ENCODE peak calls at places on chromosomes 4 and X, in five cellular contexts. X is cardiac muscle cell, K is HepG2, U is testis, V is NT2/D1. E is an unnamed sample.

GRCh38 chrX:23953908-23954269 is 46.1 kb downstream of the CXorf58 start:
- DNase-seq in V (no peak), X (no peak), K (no peak), U (no peak), E (no peak)

GRCh38 chr4:915041-915474 is 17.1 kb downstream of the GAK start:
- DNase-seq in U (no peak), V (no peak), X (no peak), K (no peak), E (no peak)

GRCh38 chrX:102739642-102740041 is 19.1 kb downstream of the GPRASP3 start:
- DNase-seq in V (no peak), X (peak; percentile 10), U (no peak), K (no peak), E (no peak)

GRCh38 chrX:861335-861890 is 230.8 kb downstream of the SHOX start:
- DNase-seq in V (no peak), K (no peak), U (no peak), X (no peak), E (no peak)

GRCh38 chrX:55996649-55997048 is 235.5 kb upstream of the KLF8 start:
- DNase-seq in X (no peak), U (no peak), K (no peak), V (no peak), E (no peak)

GRCh38 chr4:61992351-61992750 is 792.2 kb downstream of the ADGRL3 start:
- DNase-seq in U (no peak), V (no peak), K (no peak), X (no peak), E (no peak)

GRCh38 chrX:17035111-17035510 is 88.7 kb downstream of the REPS2 start:
- DNase-seq in X (no peak), V (no peak), K (no peak), U (no peak), E (no peak)

GRCh38 chr4:128068927-128069326 is 7.8 kb downstream of the LARP1B start:
- DNase-seq in K (peak; percentile 29), U (peak; percentile 31), V (no peak), X (no peak), E (no peak)

GRCh38 chr4:125434136-125434535 is 119.4 kb downstream of the FAT4 start:
- DNase-seq in V (no peak), X (no peak), U (no peak), K (no peak), E (no peak)

GRCh38 chr4:134740290-134740689 is 538.7 kb upstream of the PABPC4L start:
- DNase-seq in V (no peak), K (no peak), X (no peak), U (no peak), E (no peak)

GRCh38 chrX:38409289-38409688 is 56.9 kb downstream of the OTC start:
- DNase-seq in V (peak; percentile 46), K (no peak), U (no peak), X (no peak), E (no peak)

GRCh38 chr4:2753444-2753843 is 2.7 kb downstream of the TNIP2 start:
- DNase-seq in X (no peak), U (peak; percentile 58), V (no peak), K (no peak), E (peak; percentile 47)

GRCh38 chr4:169188204-169188603 is 82.6 kb downstream of the SH3RF1 start:
- DNase-seq in U (no peak), V (no peak), K (peak; percentile 20), X (no peak), E (no peak)

GRCh38 chr4:100509386-100509785 is 8.4 kb downstream of the EMCN start:
- DNase-seq in V (no peak), U (no peak), K (no peak), X (no peak), E (no peak)

GRCh38 chr4:10120943-10121567 is 4.5 kb upstream of the WDR1 start:
- DNase-seq in U (no peak), V (no peak), X (no peak), K (peak; percentile 77), E (no peak)

GRCh38 chr4:153014460-153014859 is 78.3 kb downstream of the FHDC1 start:
- DNase-seq in K (no peak), X (no peak), U (no peak), V (no peak), E (no peak)

GRCh38 chr4:1763550-1764080 is 29.5 kb upstream of the FGFR3 start:
- DNase-seq in V (no peak), K (peak; percentile 73), U (peak; percentile 52), X (no peak), E (peak; percentile 60)

GRCh38 chr4:40227284-40227683 is 30.5 kb downstream of the RHOH start:
- DNase-seq in U (no peak), V (no peak), K (no peak), X (no peak), E (no peak)

GRCh38 chrX:136497556-136498048 is at the start of gene HTATSF1:
- DNase-seq in V (no peak), K (no peak), U (no peak), X (peak; percentile 22), E (no peak)

GRCh38 chrX:123884809-123885408 is 25.1 kb downstream of the XIAP start:
- DNase-seq in V (peak; percentile 6), K (peak; percentile 31), X (peak; percentile 49), U (peak; percentile 23), E (no peak)

GRCh38 chr4:145177906-145178538 is 2.4 kb downstream of the OTUD4 start:
- DNase-seq in X (no peak), K (peak; percentile 71), U (no peak), V (no peak), E (no peak)

GRCh38 chrX:52420824-52421443 is 52.1 kb downstream of the XAGE2 start:
- DNase-seq in K (no peak), U (no peak), X (no peak), V (no peak), E (no peak)

GRCh38 chrX:53089224-53089842 is 4.6 kb upstream of the KANTR start:
- DNase-seq in K (no peak), X (peak; percentile 51), V (no peak), U (peak; percentile 67), E (peak; percentile 77)

GRCh38 chr4:102103368-102103767 is 241.9 kb downstream of the SLC39A8 start:
- DNase-seq in K (no peak), X (no peak), V (no peak), U (no peak), E (no peak)

GRCh38 chr4:94641702-94642560 is 115.8 kb upstream of the BMPR1B start:
- DNase-seq in K (peak; percentile 10), U (no peak), X (no peak), V (no peak), E (no peak)

GRCh38 chr4:76803522-76803921 is 94.4 kb downstream of the SOWAHB start:
- DNase-seq in U (no peak), V (no peak), K (no peak), X (no peak), E (no peak)

GRCh38 chrX:104156630-104157529 is at the start of gene SLC25A53:
- DNase-seq in X (peak; percentile 94), V (peak; percentile 68), U (peak; percentile 80), K (peak; percentile 70), E (peak; percentile 89)

DNA sequence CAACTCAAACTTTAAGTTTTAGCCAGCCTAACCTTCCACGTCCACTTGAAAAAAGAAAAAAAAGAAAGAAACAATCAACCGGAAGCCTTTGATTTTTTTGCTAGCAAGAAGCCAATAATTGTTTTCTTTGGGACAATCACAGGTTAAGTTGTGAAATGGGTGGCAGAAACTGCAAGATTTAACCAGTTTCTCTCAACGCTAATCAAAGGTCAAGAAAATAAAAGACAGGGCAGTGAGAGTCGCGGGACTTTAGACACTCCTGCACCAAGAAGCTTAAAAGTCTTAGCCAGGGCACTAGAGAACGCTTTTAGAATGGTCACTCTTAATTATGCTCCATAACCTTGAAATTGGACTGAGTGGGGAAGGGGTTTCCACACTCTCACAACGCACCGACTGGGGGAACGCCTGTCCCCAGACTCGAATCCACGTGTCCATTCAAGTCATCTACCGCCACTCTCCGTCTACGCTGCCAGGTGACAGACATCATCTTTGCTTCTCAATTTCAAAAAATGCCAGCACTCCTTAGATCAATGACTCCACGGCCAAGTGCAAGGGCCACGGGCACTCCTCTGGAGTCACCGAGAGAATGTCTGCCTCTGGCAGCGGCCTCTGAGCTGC is 883 bp downstream of the ACSL1 start:
- DNase-seq in U (no peak), V (no peak), X (no peak), K (no peak), E (no peak)
- H3K27me3 ChIP-seq in U (no peaks in the 10 kb centered on the region), V (peaks cover 57% of the 10 kb centered on the region), X (peaks cover 23% of the 10 kb centered on the region), K (no peaks in the 10 kb centered on the region), E (no peaks in the 10 kb centered on the region)

GRCh38 chrX:11426712-11427081 is 133.5 kb downstream of the AMELX start:
- DNase-seq in U (no peak), V (no peak), X (no peak), K (no peak), E (no peak)

GRCh38 chrX:11423949-11424348 is 130.7 kb downstream of the AMELX start:
- DNase-seq in K (no peak), X (no peak), V (no peak), U (no peak), E (no peak)

GRCh38 chrX:11423362-11423818 is 130.2 kb downstream of the AMELX start:
- DNase-seq in V (no peak), X (no peak), U (no peak), K (no peak), E (peak; percentile 38)

GRCh38 chrX:11427082-11428033 is 134.1 kb downstream of the AMELX start:
- DNase-seq in K (no peak), X (peak; percentile 6), U (peak; percentile 69), V (no peak), E (peak; percentile 84)

GRCh38 chrX:11424903-11425674 is 131.9 kb downstream of the AMELX start:
- DNase-seq in X (no peak), V (no peak), U (no peak), K (no peak), E (no peak)
- H3K4me1 ChIP-seq in X (peaks cover 4% of the 10 kb centered on the region), V (no peaks in the 10 kb centered on the region), U (no peaks in the 10 kb centered on the region), K (no peaks in the 10 kb centered on the region), E (no peaks in the 10 kb centered on the region)

GRCh38 chr4:13540446-13541175 is 3.7 kb downstream of the NKX3-2 start:
- DNase-seq in U (no peak), X (no peak), V (no peak), K (no peak), E (no peak)
- H3K27me3 ChIP-seq in U (peaks cover 3% of the 10 kb centered on the region), X (peaks cover 96% of the 10 kb centered on the region), V (peaks cover under 1% of the 10 kb centered on the region), K (peaks cover 9% of the 10 kb centered on the region), E (no peaks in the 10 kb centered on the region)

GRCh38 chr4:53193111-53193510 is 172.8 kb downstream of the SCFD2 start:
- DNase-seq in U (no peak), K (no peak), X (no peak), V (no peak), E (no peak)
- H3K4me1 ChIP-seq in U (no peaks in the 10 kb centered on the region), K (peaks cover 21% of the 10 kb centered on the region), X (no peaks in the 10 kb centered on the region), V (no peaks in the 10 kb centered on the region), E (no peaks in the 10 kb centered on the region)

DNA sequence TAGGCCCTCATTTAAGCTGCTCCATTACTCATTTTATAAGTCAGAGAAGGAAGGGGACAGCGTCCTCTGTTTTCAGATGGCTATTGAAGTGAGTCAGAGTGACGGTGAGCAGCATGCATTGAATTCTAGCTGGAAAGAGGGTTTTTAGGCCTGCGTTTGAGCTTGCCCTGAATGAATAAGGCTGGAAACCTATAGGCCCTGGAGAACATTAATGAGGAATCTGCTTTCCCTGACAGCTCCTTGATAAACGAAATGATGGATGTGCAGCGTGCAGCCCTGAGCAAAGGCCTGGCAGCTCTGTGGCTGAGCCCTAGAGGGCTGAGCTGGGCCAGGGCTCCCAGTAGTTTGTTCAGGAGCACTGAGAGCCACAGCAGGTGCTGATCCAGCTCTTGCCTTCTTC is 33.4 kb downstream of the TBL1X start:
- DNase-seq in X (peak; percentile 60), U (no peak), V (no peak), K (no peak), E (no peak)
- H3K27me3 ChIP-seq in X (no peaks in the 10 kb centered on the region), U (no peaks in the 10 kb centered on the region), V (no peaks in the 10 kb centered on the region), K (no peaks in the 10 kb centered on the region), E (no peaks in the 10 kb centered on the region)

GRCh38 chr4:15021946-15022345 is 19.7 kb downstream of the CPEB2 start:
- DNase-seq in K (no peak), V (no peak), X (no peak), U (no peak), E (no peak)
- H3K4me1 ChIP-seq in K (no peaks in the 10 kb centered on the region), V (no peaks in the 10 kb centered on the region), X (peaks cover 8% of the 10 kb centered on the region), U (peaks cover 11% of the 10 kb centered on the region), E (no peaks in the 10 kb centered on the region)